ENCODE peak calls at places on chromosomes 16 and 17, in nine cellular contexts. U is body of pancreas; L is ACHN; Y is germinal center; I is C1 segment of cervical spinal cord; V is activated naive CD4-positive, alpha-beta T cell; N is T-cell; R is GDM1; T is astrocyte of the spinal cord. F is an unnamed sample.

GRCh38 chr17:43871947-43872690 is 25.1 kb downstream of the CD300LG start:
- DNase-seq in N (no peak), T (no peak), U (peak), R (no peak), L (peak), Y (no peak), V (no peak), I (no peak), F (no peak)

GRCh38 chr17:81514735-81515529 is 2.3 kb upstream of the ACTG1 start:
- DNase-seq in U (peak), Y (peak), R (peak), N (no peak), I (no peak), V (peak), T (peak), L (peak), F (peak)

GRCh38 chr17:76678330-76678729 is 32.4 kb downstream of the MXRA7 start:
- DNase-seq in I (peak), T (no peak), N (peak), L (no peak), Y (no peak), V (no peak), U (no peak), R (no peak), F (peak)

GRCh38 chr16:74160759-74161158 is 135.9 kb upstream of the PSMD7 start:
- DNase-seq in I (no peak), L (no peak), V (no peak), N (no peak), Y (no peak), T (no peak), U (no peak), R (no peak), F (no peak)

GRCh38 chr17:699350-699749 is 15.3 kb downstream of the VPS53 start:
- DNase-seq in L (no peak), N (no peak), V (no peak), T (no peak), I (no peak), Y (no peak), U (no peak), R (no peak), F (no peak)

GRCh38 chr16:86201746-86202145 is 302.8 kb downstream of the IRF8 start:
- DNase-seq in V (no peak), R (no peak), U (no peak), I (no peak), N (no peak), T (no peak), L (no peak), Y (no peak), F (no peak)

GRCh38 chr17:47823519-47823918 is 1.9 kb upstream of the OSBPL7 start:
- DNase-seq in U (no peak), I (no peak), L (no peak), R (no peak), Y (no peak), N (no peak), T (no peak), V (no peak), F (no peak)

GRCh38 chr17:56754523-56755208 is 79.1 kb downstream of the C17orf67 start:
- DNase-seq in V (no peak), U (no peak), L (no peak), Y (no peak), N (no peak), R (peak), I (no peak), T (peak), F (no peak)

GRCh38 chr16:76535-77272 is 1.3 kb upstream of the MPG start:
- DNase-seq in T (peak), U (peak), I (no peak), Y (peak), L (peak), N (no peak), V (no peak), R (peak), F (peak)

GRCh38 chr16:56848955-56849689 is 15.9 kb upstream of the SLC12A3 start:
- DNase-seq in I (peak), R (no peak), U (no peak), Y (no peak), L (peak), T (peak), V (no peak), N (no peak), F (peak)

GRCh38 chr17:31496601-31497000 is 105.1 kb downstream of the RAB11FIP4 start:
- DNase-seq in I (peak), U (no peak), V (no peak), N (no peak), R (no peak), L (no peak), Y (no peak), T (no peak), F (no peak)

GRCh38 chr17:68462381-68463210 is 5.3 kb upstream of the WIPI1 start:
- DNase-seq in Y (peak), V (peak), R (peak), N (peak), U (peak), L (peak), I (peak), T (peak), F (peak)

GRCh38 chr16:81544261-81544660 is 99.7 kb downstream of the CMIP start:
- DNase-seq in N (no peak), I (no peak), V (no peak), T (no peak), R (no peak), Y (no peak), L (no peak), U (no peak), F (peak)

GRCh38 chr17:40451420-40451819 is 8.2 kb downstream of the IGFBP4 start:
- DNase-seq in N (no peak), L (no peak), V (no peak), T (peak), Y (no peak), I (no peak), U (peak), R (no peak), F (peak)

GRCh38 chr17:41667280-41668008 is 21.2 kb upstream of the EIF1 start:
- DNase-seq in R (peak), T (no peak), N (no peak), U (no peak), Y (no peak), V (no peak), I (no peak), L (no peak), F (no peak)

GRCh38 chr16:2121853-2122252 is 13.8 kb downstream of the PKD1 start:
- DNase-seq in Y (no peak), R (no peak), N (no peak), V (no peak), L (no peak), T (no peak), I (peak), U (no peak), F (peak)

GRCh38 chr17:5772720-5773119 is 188.4 kb upstream of the NLRP1 start:
- DNase-seq in U (no peak), V (no peak), I (no peak), Y (no peak), R (no peak), N (no peak), L (no peak), T (no peak), F (no peak)